ENCODE peak calls at places on chromosomes 7 and 10, in nine cellular contexts. P, S, T, O, Z, H, D, M and K are unnamed samples.

GRCh38 chr10:71486465-71487114 is 89.9 kb downstream of the CDH23 start:
- DNase-seq in S (peak), T (peak), M (peak), D (peak), P (no peak), H (peak), O (no peak), Z (no peak), K (peak)

GRCh38 chr7:98168181-98168903 is 42.9 kb upstream of the BHLHA15 start:
- DNase-seq in S (no peak), T (peak), P (no peak), O (peak), H (no peak), M (peak), D (peak), Z (peak), K (peak)

GRCh38 chr7:43077732-43078391 is 34.6 kb upstream of the HECW1 start:
- DNase-seq in S (no peak), M (no peak), P (no peak), D (peak), O (no peak), Z (no peak), H (no peak), T (peak), K (no peak)

GRCh38 chr7:111098011-111098925 is 7.3 kb downstream of the LRRN3 start:
- DNase-seq in O (no peak), Z (no peak), D (peak), S (no peak), T (peak), M (no peak), P (no peak), H (peak), K (peak)

GRCh38 chr7:94183289-94183749 is 179.2 kb upstream of the BET1 start:
- DNase-seq in T (peak), Z (no peak), H (peak), S (peak), O (peak), D (no peak), P (peak), M (no peak), K (no peak)

GRCh38 chr7:98930921-98931320 is 52.6 kb downstream of the TRRAP start:
- DNase-seq in D (no peak), S (no peak), M (no peak), P (no peak), T (no peak), Z (no peak), O (no peak), H (no peak), K (no peak)

GRCh38 chr10:80131499-80131901 is 1.0 kb upstream of the PLAC9 start:
- DNase-seq in T (no peak), O (no peak), S (no peak), P (no peak), M (no peak), Z (no peak), H (no peak), D (peak), K (no peak)

GRCh38 chr10:97553575-97554100 is 18.9 kb upstream of the ANKRD2 start:
- DNase-seq in H (peak), M (peak), P (no peak), S (peak), O (no peak), D (peak), Z (peak), T (peak), K (peak)

GRCh38 chr7:70527489-70527888 is 604.5 kb upstream of the GALNT17 start:
- DNase-seq in O (no peak), Z (no peak), P (no peak), S (no peak), H (no peak), M (no peak), D (no peak), T (no peak), K (no peak)

GRCh38 chr10:29482591-29483421 is 152.0 kb downstream of the SVIL start:
- DNase-seq in Z (no peak), P (no peak), T (no peak), S (no peak), M (no peak), D (peak), O (no peak), H (no peak), K (no peak)

GRCh38 chr7:137952406-137952805 is 49.5 kb downstream of the CREB3L2 start:
- DNase-seq in D (no peak), O (no peak), P (no peak), H (no peak), S (no peak), Z (no peak), T (no peak), M (no peak), K (no peak)

GRCh38 chr7:30237271-30237695 is 47.1 kb upstream of the ZNRF2 start:
- DNase-seq in P (no peak), T (no peak), Z (no peak), M (peak), S (peak), D (no peak), H (no peak), O (no peak), K (no peak)

GRCh38 chr10:25061711-25062455 is 45.5 kb downstream of the THNSL1 start:
- DNase-seq in P (no peak), O (no peak), T (no peak), S (no peak), Z (no peak), H (no peak), M (no peak), D (no peak), K (no peak)

GRCh38 chr10:91556691-91557529 is 76.0 kb downstream of the PPP1R3C start:
- DNase-seq in H (no peak), P (no peak), Z (peak), T (peak), M (no peak), S (no peak), D (no peak), O (no peak), K (no peak)

GRCh38 chr7:50674299-50674698 is 108.4 kb downstream of the GRB10 start:
- DNase-seq in O (no peak), Z (no peak), S (no peak), P (no peak), T (no peak), H (no peak), D (no peak), M (no peak), K (no peak)
- TF ChIP-seq CTCF in O (no peak), Z (no peak), S (no peak), P (no peak), T (no peak), H (no peak), D (no peak), M (no peak), K (no peak)

DNA sequence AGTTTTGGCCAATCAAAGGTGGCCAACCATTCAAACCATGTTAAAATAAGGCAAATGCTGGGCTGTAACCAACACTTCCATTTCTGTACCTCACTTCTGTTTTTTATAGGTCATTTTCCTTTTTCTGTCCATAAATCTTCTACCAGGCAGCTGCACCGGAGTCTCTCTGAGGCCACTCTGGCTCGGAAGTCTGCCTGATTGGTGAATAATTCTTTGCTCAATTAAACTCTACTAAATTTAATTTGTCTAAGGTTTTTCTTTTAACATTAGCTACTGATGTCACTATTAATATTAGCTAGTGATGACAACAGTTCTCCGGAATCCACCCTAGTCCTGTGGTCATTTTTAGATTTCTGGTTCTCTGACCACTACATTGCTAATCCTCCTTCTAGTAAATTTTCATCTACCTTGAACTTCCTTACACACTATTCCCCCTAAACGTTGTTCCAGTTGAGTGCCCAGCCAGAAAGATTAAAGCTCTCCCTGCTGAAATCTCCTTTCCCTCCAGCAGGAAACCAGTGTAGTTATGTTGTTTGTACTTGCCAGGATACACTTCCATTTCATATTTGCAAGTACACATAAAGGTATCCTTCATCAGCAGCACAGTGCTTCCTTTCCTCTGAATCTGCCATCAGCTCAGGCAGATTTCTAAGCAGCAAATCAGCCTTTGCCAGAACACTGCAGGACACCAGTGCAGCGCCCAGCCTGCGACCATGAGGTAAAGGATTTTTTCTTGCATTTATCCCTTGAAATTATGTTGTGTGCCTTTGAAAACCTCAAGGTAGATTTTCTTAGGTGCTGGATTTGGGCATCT is 18.5 kb upstream of the IFIT2 start:
- DNase-seq in H (no peak), M (no peak), D (no peak), Z (no peak), S (no peak), O (no peak), T (no peak), P (no peak), K (no peak)
- TF ChIP-seq CTCF in H (no peak), M (no peak), D (no peak), Z (no peak), S (no peak), O (no peak), T (no peak), P (no peak), K (no peak)

DNA sequence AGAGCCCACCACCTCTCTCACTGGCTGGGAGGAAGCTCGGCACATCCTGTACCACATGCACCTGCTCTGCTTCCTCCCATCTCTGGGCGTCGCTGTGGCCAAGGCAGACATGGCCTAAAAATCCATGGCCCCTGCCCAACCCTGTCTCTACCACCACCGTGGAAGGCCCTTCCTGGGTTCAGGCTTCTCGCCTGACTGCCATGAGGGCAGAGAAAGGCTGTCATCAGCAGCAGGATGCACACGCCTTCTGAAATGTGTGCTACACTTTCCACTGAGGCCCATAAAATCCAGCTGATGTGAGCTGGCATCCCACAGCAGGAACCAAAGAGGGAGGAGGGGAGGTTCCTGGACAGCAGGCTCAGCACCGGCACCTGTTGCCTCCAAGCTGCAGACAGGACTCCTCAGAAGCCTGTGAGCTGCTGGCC is 93.4 kb downstream of the PTPRN2 start:
- DNase-seq in M (no peak), T (no peak), H (no peak), D (no peak), O (no peak), P (no peak), S (no peak), Z (no peak), K (no peak)
- TF ChIP-seq CTCF in M (no peak), T (no peak), H (no peak), D (peak), O (no peak), P (no peak), S (no peak), Z (no peak), K (no peak)

GRCh38 chr10:114501650-114502049 is 97.3 kb upstream of the AFAP1L2 start:
- DNase-seq in Z (no peak), P (no peak), D (no peak), T (no peak), M (no peak), O (no peak), S (no peak), H (no peak), K (no peak)
- TF ChIP-seq CTCF in Z (no peak), P (no peak), D (no peak), T (no peak), M (no peak), O (no peak), S (no peak), H (no peak), K (no peak)

GRCh38 chr7:158228131-158228530 is 359.5 kb downstream of the PTPRN2 start:
- DNase-seq in Z (no peak), P (no peak), H (no peak), S (no peak), T (no peak), M (no peak), O (no peak), D (no peak), K (no peak)

GRCh38 chr7:158229945-158230344 is 357.7 kb downstream of the PTPRN2 start:
- DNase-seq in P (no peak), O (no peak), T (no peak), S (no peak), H (no peak), Z (no peak), D (no peak), M (no peak), K (no peak)

GRCh38 chr7:158227258-158227657 is 360.4 kb downstream of the PTPRN2 start:
- DNase-seq in H (no peak), S (no peak), O (no peak), T (no peak), M (no peak), D (no peak), P (no peak), Z (no peak), K (no peak)

GRCh38 chr7:158228986-158229385 is 358.6 kb downstream of the PTPRN2 start:
- DNase-seq in M (no peak), S (no peak), O (no peak), P (no peak), H (no peak), Z (no peak), T (no peak), D (peak), K (no peak)
- TF ChIP-seq CTCF in M (no peak), S (no peak), O (no peak), P (no peak), H (no peak), Z (no peak), T (no peak), D (peak), K (no peak)

GRCh38 chr10:98664329-98665042 is 217.8 kb upstream of the HPS1 start:
- DNase-seq in Z (no peak), O (no peak), M (no peak), P (no peak), T (peak), S (no peak), D (peak), H (no peak), K (no peak)
- TF ChIP-seq CTCF in Z (peak), O (peak), M (peak), P (peak), T (no peak), S (peak), D (peak), H (peak), K (no peak)

GRCh38 chr7:3397324-3397723 is 96.3 kb downstream of the SDK1 start:
- DNase-seq in P (no peak), D (no peak), M (no peak), S (no peak), Z (no peak), H (no peak), T (no peak), O (no peak), K (no peak)

GRCh38 chr7:3393862-3394261 is 92.8 kb downstream of the SDK1 start:
- DNase-seq in P (no peak), S (no peak), T (no peak), O (no peak), M (no peak), H (no peak), D (no peak), Z (no peak), K (no peak)

GRCh38 chr7:3404490-3404889 is 103.4 kb downstream of the SDK1 start:
- DNase-seq in O (no peak), M (no peak), D (no peak), Z (no peak), T (peak), H (no peak), P (no peak), S (no peak), K (no peak)

GRCh38 chr7:3399858-3400257 is 98.8 kb downstream of the SDK1 start:
- DNase-seq in T (peak), Z (no peak), P (no peak), S (no peak), M (no peak), H (no peak), D (peak), O (no peak), K (no peak)
- TF ChIP-seq CTCF in T (peak), Z (no peak), P (no peak), S (no peak), M (no peak), H (no peak), D (peak), O (peak), K (peak)